ENCODE peak calls at places on chromosomes 7 and 10, in five cellular contexts. M is neural crest cell; S is CD8-positive, alpha-beta T cell; D is amniotic stem cell; L is HepG2. X is an unnamed sample.
A peak's percentile ranks its signal among the peaks of the same experiment; 100 is the strongest.

GRCh38 chr7:131075406-131075805 is 252.3 kb upstream of the MKLN1 start:
- DNase-seq in M (no peak), S (no peak), D (no peak), L (no peak), X (no peak)

GRCh38 chr10:21134645-21135395 is 237.7 kb upstream of the NEBL start:
- DNase-seq in M (no peak), S (no peak), D (no peak), L (peak; percentile 27), X (no peak)

GRCh38 chr7:136877990-136878389 is 9.5 kb downstream of the CHRM2 start:
- DNase-seq in M (no peak), S (no peak), D (no peak), L (no peak), X (no peak)

GRCh38 chr10:123891147-123892011 is at the start of gene CPXM2:
- DNase-seq in M (no peak), S (no peak), D (no peak), L (no peak), X (no peak)

GRCh38 chr7:29196191-29196590 is 1.6 kb downstream of the CHN2 start:
- DNase-seq in M (no peak), S (no peak), D (no peak), L (no peak), X (no peak)

GRCh38 chr10:29749150-29749549 is 114.4 kb upstream of the SVIL start:
- DNase-seq in M (no peak), S (no peak), D (no peak), L (no peak), X (no peak)

GRCh38 chr7:48876087-48876486 is 48.3 kb upstream of the CDC14C start:
- DNase-seq in M (no peak), S (no peak), D (no peak), L (no peak), X (no peak)

GRCh38 chr10:17802966-17803365 is 6.2 kb upstream of the MRC1 start:
- DNase-seq in M (no peak), S (no peak), D (no peak), L (no peak), X (no peak)

GRCh38 chr7:55004579-55004978 is 14.2 kb upstream of the EGFR start:
- DNase-seq in M (no peak), S (no peak), D (no peak), L (no peak), X (no peak)

GRCh38 chr7:127152423-127152822 is 100.3 kb downstream of the GRM8 start:
- DNase-seq in M (no peak), S (no peak), D (no peak), L (no peak), X (no peak)

GRCh38 chr7:1920266-1920681 is 250.2 kb downstream of the ELFN1 start:
- DNase-seq in M (no peak), S (peak; percentile 74), D (no peak), L (no peak), X (no peak)

GRCh38 chr7:69162931-69163330 is 435.3 kb upstream of the AUTS2 start:
- DNase-seq in M (no peak), S (no peak), D (no peak), L (no peak), X (no peak)

GRCh38 chr10:11176746-11177145 is 159.1 kb downstream of the CELF2 start:
- DNase-seq in M (no peak), S (peak; percentile 61), D (no peak), L (no peak), X (no peak)

GRCh38 chr7:11170160-11170559 is 196.5 kb downstream of the PHF14 start:
- DNase-seq in M (no peak), S (no peak), D (no peak), L (no peak), X (no peak)

GRCh38 chr7:10588084-10588483 is 385.6 kb upstream of the PHF14 start:
- DNase-seq in M (no peak), S (no peak), D (no peak), L (no peak), X (no peak)

GRCh38 chr7:87345962-87346371 is 503 bp downstream of the CROT start:
- DNase-seq in M (no peak), S (no peak), D (no peak), L (no peak), X (no peak)

GRCh38 chr7:77600952-77601351 is 63.9 kb downstream of the PTPN12 start:
- DNase-seq in M (no peak), S (no peak), D (no peak), L (no peak), X (no peak)

GRCh38 chr10:71621783-71622526 is 97.6 kb downstream of the C10orf105 start:
- DNase-seq in M (no peak), S (no peak), D (no peak), L (peak; percentile 27), X (no peak)

GRCh38 chr7:88243345-88243909 is 23.6 kb upstream of the SRI start:
- DNase-seq in M (no peak), S (no peak), D (no peak), L (peak; percentile 21), X (no peak)

GRCh38 chr7:12683678-12684077 is 3.8 kb upstream of the ARL4A start:
- DNase-seq in M (no peak), S (no peak), D (no peak), L (no peak), X (no peak)

GRCh38 chr10:34236927-34237326 is 578.2 kb downstream of the PARD3 start:
- DNase-seq in M (no peak), S (no peak), D (no peak), L (no peak), X (peak; percentile 36)

GRCh38 chr7:13447637-13448036 is 541.8 kb downstream of the ETV1 start:
- DNase-seq in M (no peak), S (no peak), D (no peak), L (no peak), X (no peak)

GRCh38 chr7:126185959-126186580 is 1066.7 kb downstream of the GRM8 start:
- DNase-seq in M (peak; percentile 16), S (no peak), D (no peak), L (no peak), X (no peak)

GRCh38 chr7:138838166-138838565 is 40.2 kb upstream of the ATP6V0A4 start:
- DNase-seq in M (no peak), S (no peak), D (no peak), L (no peak), X (no peak)

GRCh38 chr7:4832711-4833110 is 29.1 kb downstream of the PAPOLB start:
- DNase-seq in M (no peak), S (no peak), D (no peak), L (no peak), X (no peak)

GRCh38 chr7:44079221-44080021 is 2.9 kb downstream of the POLM start:
- DNase-seq in M (no peak), S (no peak), D (no peak), L (no peak), X (no peak)

X was measured in AG04450.